ENCODE peak calls at places on chromosomes 13 and 19, in nine cellular contexts. T, H, N, R, J, E, L, K and I are unnamed samples.

GRCh38 chr19:38695319-38695683 is 47.9 kb downstream of the ACTN4 start:
- DNase-seq in K (no peak), J (no peak), E (no peak), T (no peak), H (no peak), N (no peak), L (no peak), R (no peak), I (no peak)

GRCh38 chr13:99361197-99361596 is 54.0 kb upstream of the GPR183 start:
- DNase-seq in J (no peak), K (peak), R (no peak), N (no peak), E (no peak), T (no peak), L (no peak), H (no peak), I (no peak)

GRCh38 chr13:30864352-30865130 is 41.5 kb upstream of the MEDAG start:
- DNase-seq in T (no peak), N (no peak), L (no peak), R (no peak), E (peak), H (peak), J (peak), K (peak), I (no peak)

GRCh38 chr19:43560687-43561086 is 14.6 kb downstream of the XRCC1 start:
- DNase-seq in T (no peak), N (no peak), E (peak), J (no peak), R (no peak), K (no peak), H (no peak), L (no peak), I (no peak)

GRCh38 chr13:96966415-96967102 is 27.7 kb downstream of the OXGR1 start:
- DNase-seq in J (no peak), E (no peak), R (no peak), K (no peak), N (no peak), T (no peak), L (no peak), H (no peak), I (no peak)

GRCh38 chr19:55678121-55678671 is 3.2 kb downstream of the EPN1 start:
- DNase-seq in K (no peak), T (no peak), E (no peak), H (no peak), N (no peak), R (no peak), J (no peak), L (peak), I (no peak)

GRCh38 chr13:75345191-75345590 is 136.8 kb downstream of the TBC1D4 start:
- DNase-seq in E (peak), N (no peak), K (peak), J (no peak), T (no peak), H (no peak), R (no peak), L (no peak), I (no peak)

GRCh38 chr19:8641908-8642547 is 11.6 kb downstream of the NFILZ start:
- DNase-seq in K (peak), E (peak), L (peak), J (peak), R (peak), H (peak), N (no peak), T (no peak), I (no peak)

GRCh38 chr13:109348514-109349340 is 437.7 kb downstream of the IRS2 start:
- DNase-seq in T (no peak), L (no peak), E (peak), K (no peak), H (peak), R (peak), J (no peak), N (no peak), I (no peak)

GRCh38 chr19:48591021-48591420 is 15.5 kb upstream of the SPACA4 start:
- DNase-seq in J (no peak), N (no peak), L (no peak), T (no peak), E (peak), R (no peak), K (no peak), H (no peak), I (no peak)

GRCh38 chr13:59274958-59275727 is 888.6 kb downstream of the DIAPH3 start:
- DNase-seq in N (no peak), E (no peak), T (no peak), R (no peak), J (no peak), L (no peak), H (no peak), K (no peak), I (no peak)

GRCh38 chr13:72246396-72246795 is 379.4 kb upstream of the DACH1 start:
- DNase-seq in E (peak), J (no peak), L (no peak), H (no peak), R (no peak), K (no peak), T (no peak), N (no peak), I (no peak)

GRCh38 chr13:20366056-20366455 is 133.9 kb upstream of the GJB6 start:
- DNase-seq in R (no peak), J (no peak), T (no peak), H (no peak), K (no peak), N (no peak), L (no peak), E (no peak), I (no peak)

GRCh38 chr13:27283906-27284523 is 13.4 kb downstream of the RASL11A start:
- DNase-seq in J (peak), N (no peak), R (peak), H (peak), E (peak), T (no peak), K (peak), L (no peak), I (no peak)

GRCh38 chr13:24066405-24067292 is 93.9 kb upstream of the SPATA13 start:
- DNase-seq in E (no peak), K (no peak), T (no peak), J (no peak), R (no peak), H (no peak), N (no peak), L (no peak), I (no peak)

GRCh38 chr19:53978975-53979801 is 12.2 kb upstream of the CACNG6 start:
- DNase-seq in K (no peak), L (no peak), E (no peak), N (no peak), H (no peak), J (no peak), T (no peak), R (no peak), I (no peak)

GRCh38 chr19:8147579-8147978 is 1.8 kb downstream of the FBN3 start:
- DNase-seq in N (no peak), R (no peak), L (no peak), J (no peak), E (no peak), K (no peak), T (no peak), H (no peak), I (no peak)

GRCh38 chr19:39845172-39845571 is 1.0 kb downstream of the FBL start:
- DNase-seq in N (no peak), L (no peak), T (no peak), E (no peak), K (no peak), H (no peak), J (no peak), R (no peak), I (no peak)

GRCh38 chr19:46056536-46056935 is 15.7 kb upstream of the IGFL4 start:
- DNase-seq in N (no peak), T (no peak), E (no peak), R (no peak), J (no peak), L (no peak), H (no peak), K (peak), I (no peak)

GRCh38 chr19:34838753-34839431 is 65.9 kb upstream of the ZNF599 start:
- DNase-seq in N (no peak), E (peak), J (peak), H (no peak), L (no peak), R (peak), K (peak), T (no peak), I (no peak)

GRCh38 chr19:46606681-46607440 is 5.7 kb downstream of the CALM3 start:
- DNase-seq in E (no peak), H (no peak), J (no peak), R (no peak), K (no peak), T (no peak), L (peak), N (no peak), I (no peak)

GRCh38 chr13:108227651-108228272 is 9.6 kb downstream of the ABHD13 start:
- DNase-seq in H (peak), T (no peak), J (peak), E (peak), R (peak), K (peak), L (no peak), N (no peak), I (no peak)

GRCh38 chr13:40271931-40272775 is 394.3 kb downstream of the FOXO1 start:
- DNase-seq in H (peak), L (no peak), R (peak), E (peak), T (no peak), J (no peak), N (peak), K (peak), I (peak)

GRCh38 chr13:76822691-76823267 is 63.4 kb downstream of the KCTD12 start:
- DNase-seq in T (no peak), K (peak), N (no peak), J (peak), L (peak), E (peak), R (peak), H (peak), I (no peak)

GRCh38 chr19:42475366-42475765 is 32.6 kb upstream of the CXCL17 start:
- DNase-seq in N (no peak), H (no peak), J (no peak), R (no peak), T (no peak), L (no peak), K (no peak), E (no peak), I (no peak)

GRCh38 chr19:4375164-4375619 is 25.2 kb downstream of the SH3GL1 start:
- DNase-seq in N (peak), E (peak), K (peak), R (no peak), L (no peak), T (no peak), J (no peak), H (no peak), I (no peak)